ENCODE peak calls at places on chromosome 9, in five cellular contexts. U is lower leg skin, Z is fibroblast of lung, P is spleen, X is coronary artery. O is an unnamed sample.

GRCh38 chr9:126148523-126148870 is 178.1 kb upstream of the MVB12B start:
- DNase-seq in X (peak; percentile 14), U (peak; percentile 1), Z (no peak), P (peak; percentile 31), O (no peak)

GRCh38 chr9:111943746-111944145 is 47.1 kb downstream of the UGCG start:
- DNase-seq in U (no peak), P (no peak), X (no peak), Z (no peak), O (no peak)

GRCh38 chr9:115016369-115016768 is 86.0 kb upstream of the TNFSF8 start:
- DNase-seq in P (no peak), Z (no peak), X (no peak), U (no peak), O (no peak)

GRCh38 chr9:77013932-77014596 is 5.4 kb upstream of the FOXB2 start:
- DNase-seq in U (no peak), P (no peak), Z (no peak), X (no peak), O (no peak)

GRCh38 chr9:22136446-22137140 is 127.5 kb upstream of the CDKN2B start:
- DNase-seq in Z (peak; percentile 59), X (no peak), P (no peak), U (no peak), O (no peak)

GRCh38 chr9:4009006-4009511 is 290.8 kb downstream of the GLIS3 start:
- DNase-seq in X (no peak), U (no peak), Z (no peak), P (no peak), O (no peak)

GRCh38 chr9:35711501-35712428 is 20.2 kb downstream of the TLN1 start:
- DNase-seq in U (no peak), P (no peak), X (no peak), Z (no peak), O (peak; percentile 40)

GRCh38 chr9:28650327-28650726 is 1077.0 kb upstream of the C9orf72 start:
- DNase-seq in Z (no peak), X (no peak), U (no peak), P (no peak), O (no peak)

GRCh38 chr9:15531380-15531779 is 20.6 kb upstream of the PSIP1 start:
- DNase-seq in X (no peak), U (no peak), P (no peak), Z (no peak), O (no peak)

GRCh38 chr9:110180713-110181434 is 27.1 kb downstream of the C9orf152 start:
- DNase-seq in X (no peak), Z (peak; percentile 77), U (no peak), P (no peak), O (peak; percentile 74)

GRCh38 chr9:136219276-136219675 is 14.3 kb upstream of the LHX3 start:
- DNase-seq in X (no peak), Z (peak; percentile 65), U (no peak), P (no peak), O (peak; percentile 88)

GRCh38 chr9:13358128-13358527 is 78.6 kb upstream of the MPDZ start:
- DNase-seq in U (no peak), P (no peak), Z (peak; percentile 85), X (no peak), O (peak; percentile 24)

GRCh38 chr9:34370970-34371880 is 5.5 kb downstream of the MYORG start:
- DNase-seq in Z (peak; percentile 11), X (no peak), P (no peak), U (no peak), O (no peak)

GRCh38 chr9:2390028-2390427 is 231.6 kb upstream of the VLDLR start:
- DNase-seq in U (peak; percentile 60), Z (no peak), X (no peak), P (no peak), O (peak; percentile 67)

GRCh38 chr9:103078581-103078980 is 83.4 kb downstream of the CYLC2 start:
- DNase-seq in X (no peak), U (no peak), Z (no peak), P (no peak), O (peak; percentile 9)

GRCh38 chr9:72585737-72586136 is 64.3 kb downstream of the TMC1 start:
- DNase-seq in Z (peak; percentile 85), X (no peak), P (no peak), U (peak; percentile 53), O (peak; percentile 94)

GRCh38 chr9:3027260-3027659 is 183.4 kb upstream of the PUM3 start:
- DNase-seq in U (no peak), X (no peak), Z (no peak), P (no peak), O (no peak)

GRCh38 chr9:122498883-122499288 is 11.7 kb upstream of the OR1J2 start:
- DNase-seq in Z (peak; percentile 37), U (peak; percentile 32), X (no peak), P (no peak), O (peak; percentile 82)

GRCh38 chr9:135255843-135256567 is 168.5 kb downstream of the OLFM1 start:
- DNase-seq in X (no peak), P (peak; percentile 59), Z (no peak), U (no peak), O (no peak)

GRCh38 chr9:101376117-101376866 is 8.5 kb downstream of the BAAT start:
- DNase-seq in U (no peak), X (no peak), Z (no peak), P (no peak), O (no peak)

GRCh38 chr9:110179734-110180133 is 28.2 kb downstream of the C9orf152 start:
- DNase-seq in U (no peak), P (no peak), X (no peak), Z (peak; percentile 87), O (peak; percentile 27)

GRCh38 chr9:76585487-76586459 is 126.8 kb downstream of the GCNT1 start:
- DNase-seq in Z (no peak), X (no peak), P (no peak), U (no peak), O (no peak)

GRCh38 chr9:133604856-133605255 is 4.3 kb downstream of the FAM163B start:
- DNase-seq in Z (no peak), X (no peak), P (no peak), U (no peak), O (no peak)
- TF ChIP-seq CTCF in Z (no peak), X (no peak), P (no peak), U (no peak), O (no peak)

DNA sequence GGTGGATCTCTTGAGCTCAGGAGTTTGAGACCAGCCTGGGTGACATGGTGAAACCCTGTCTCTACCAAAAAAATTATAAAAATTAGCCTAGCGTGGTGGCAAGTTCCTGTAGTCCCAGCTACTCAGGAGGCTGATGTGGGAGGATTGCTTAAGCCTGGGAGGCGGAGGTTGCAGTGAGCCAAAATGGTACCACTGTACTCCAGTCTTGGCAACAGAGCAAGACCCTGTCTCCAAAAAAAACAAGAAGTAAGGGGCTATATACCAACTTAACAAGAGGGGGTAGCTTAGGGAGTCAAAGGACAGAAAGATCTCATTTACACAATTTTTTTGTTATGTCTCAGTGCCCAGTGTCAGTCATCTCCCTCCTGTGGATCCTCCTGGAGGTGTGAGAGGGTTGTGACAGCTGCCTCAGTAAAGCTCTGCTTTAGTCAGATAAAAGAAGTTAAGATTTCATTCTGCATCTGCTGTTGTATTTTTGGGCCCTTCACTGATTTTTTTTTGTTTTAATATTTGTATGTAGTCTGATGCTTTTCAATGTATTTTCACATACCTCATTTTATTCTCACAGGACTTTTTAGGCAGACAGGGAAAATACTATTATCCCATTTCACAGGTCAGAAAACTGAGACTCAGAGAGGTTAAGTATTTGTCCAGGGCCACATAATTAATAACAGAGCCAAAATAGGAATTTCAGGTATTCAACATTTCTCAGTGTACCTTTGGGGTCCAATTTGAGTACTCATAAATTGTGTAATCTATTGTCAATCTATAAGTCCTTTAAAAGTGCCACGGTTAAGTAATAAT is 120.9 kb upstream of the GRHPR start:
- DNase-seq in P (no peak), X (no peak), Z (no peak), U (no peak), O (no peak)
- TF ChIP-seq CTCF in P (no peak), X (no peak), Z (no peak), U (no peak), O (no peak)

GRCh38 chr9:104686081-104686480 is 8.2 kb upstream of the OR13D1 start:
- DNase-seq in P (no peak), X (no peak), U (no peak), Z (no peak), O (no peak)

GRCh38 chr9:104682642-104683041 is 11.7 kb upstream of the OR13D1 start:
- DNase-seq in P (no peak), U (no peak), X (no peak), Z (peak; percentile 66), O (peak; percentile 78)
- TF ChIP-seq CTCF in P (peak; percentile 12), U (no peak), X (no peak), Z (peak; percentile 49), O (peak; percentile 53)

GRCh38 chr9:133355881-133356357 is 368 bp downstream of the SURF1 start:
- DNase-seq in Z (no peak), P (no peak), X (no peak), U (no peak), O (no peak)

GRCh38 chr9:133357656-133358055 is 1.3 kb downstream of the SURF2 start:
- DNase-seq in X (no peak), U (no peak), P (no peak), Z (no peak), O (no peak)

GRCh38 chr9:133353548-133353947 is 2.7 kb downstream of the SURF1 start:
- DNase-seq in X (no peak), Z (no peak), P (no peak), U (no peak), O (no peak)

GRCh38 chr9:133354766-133355165 is 1.5 kb downstream of the SURF1 start:
- DNase-seq in P (no peak), Z (no peak), U (no peak), X (no peak), O (no peak)

GRCh38 chr9:133356391-133357091 is at the start of the genes SURF1 and SURF2:
- DNase-seq in P (peak; percentile 98), U (peak; percentile 83), X (peak; percentile 85), Z (peak; percentile 69), O (peak; percentile 81)
- TF ChIP-seq CTCF in P (no peak), U (no peak), X (no peak), Z (no peak), O (no peak)

GRCh38 chr9:95024097-95024671 is 293.3 kb downstream of the FANCC start:
- DNase-seq in U (no peak), P (no peak), Z (no peak), X (no peak), O (no peak)
- TF ChIP-seq CTCF in U (no peak), P (no peak), Z (no peak), X (no peak), O (no peak)

DNA sequence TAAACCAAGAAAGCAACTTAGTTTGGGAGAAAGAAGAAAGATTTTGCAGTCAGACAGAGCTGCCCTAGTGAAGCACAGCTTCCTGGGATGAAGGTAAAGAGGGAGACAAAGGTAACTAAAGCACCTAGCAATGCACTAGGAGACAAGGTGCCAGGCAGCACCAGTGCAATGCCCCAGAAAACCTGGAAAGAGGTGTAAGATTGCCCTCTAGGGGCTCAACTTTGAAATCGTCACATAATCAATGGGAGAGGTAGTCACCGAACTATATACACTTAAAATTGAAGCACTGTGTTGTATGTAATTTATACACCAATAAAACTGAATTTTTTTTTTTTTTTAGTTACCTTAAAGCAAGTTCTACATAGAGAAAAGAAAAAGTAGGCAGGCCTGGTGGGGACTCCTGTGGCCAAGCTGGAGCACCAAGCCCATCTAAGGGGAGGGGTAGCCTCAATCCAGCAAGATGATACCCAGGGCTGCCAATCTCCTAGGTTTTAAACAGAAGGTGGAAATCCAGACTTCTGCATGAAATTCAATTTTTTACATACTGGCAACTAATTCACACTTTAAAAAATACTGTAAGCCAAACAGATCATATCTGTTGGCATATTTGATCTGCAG is 48.2 kb downstream of the CDK5RAP2 start:
- DNase-seq in Z (peak; percentile 41), X (no peak), P (no peak), U (peak; percentile 33), O (peak; percentile 81)
- TF ChIP-seq CTCF in Z (peak; percentile 62), X (no peak), P (peak; percentile 8), U (no peak), O (peak; percentile 65)

GRCh38 chr9:131864531-131864930 is 124.7 kb upstream of the RAPGEF1 start:
- DNase-seq in P (no peak), Z (no peak), X (no peak), U (no peak), O (no peak)
- TF ChIP-seq CTCF in P (no peak), Z (no peak), X (no peak), U (no peak), O (no peak)

O was measured in MCF 10A.